ENCODE peak calls at places on chromosomes 16 and 17, in nine cellular contexts. I is HCT116; S is esophagus squamous epithelium; R is astrocyte of the spinal cord; W is activated naive CD8-positive, alpha-beta T cell treated with anti-CD3 and anti-CD28 coated beads for 36 hours; Z is dermis microvascular lymphatic vessel endothelial cell; N is cardiac muscle cell; F is aorta; O is sigmoid colon. M is an unnamed sample.

GRCh38 chr17:410674-411401 is 58.2 kb upstream of the RPH3AL start:
- DNase-seq in R (peak; percentile 8), O (no peak), F (no peak), I (no peak), N (no peak), Z (peak; percentile 30), W (peak; percentile 81), S (no peak), M (peak; percentile 67)

GRCh38 chr17:66483946-66484345 is 181.5 kb downstream of the PRKCA start:
- DNase-seq in I (no peak), Z (no peak), W (no peak), N (no peak), S (no peak), R (no peak), F (no peak), O (no peak), M (no peak)

GRCh38 chr17:58318627-58319180 is 9.9 kb downstream of the TSPOAP1 start:
- DNase-seq in I (no peak), N (no peak), O (peak; percentile 40), W (no peak), S (no peak), R (no peak), F (no peak), Z (no peak), M (no peak)

GRCh38 chr16:86680137-86680536 is 101.8 kb downstream of the FOXL1 start:
- DNase-seq in F (peak; percentile 69), Z (peak; percentile 95), I (no peak), W (no peak), S (no peak), R (peak; percentile 88), O (peak; percentile 48), N (no peak), M (no peak)

GRCh38 chr16:82855471-82855870 is 228.7 kb downstream of the CDH13 start:
- DNase-seq in R (no peak), I (no peak), O (no peak), S (no peak), W (no peak), Z (no peak), F (no peak), N (no peak), M (no peak)

GRCh38 chr17:9239821-9240658 is 218.7 kb downstream of the NTN1 start:
- DNase-seq in R (peak; percentile 39), F (peak; percentile 88), I (peak; percentile 6), W (peak; percentile 74), S (no peak), N (peak; percentile 69), O (peak; percentile 93), Z (peak; percentile 66), M (peak; percentile 81)

GRCh38 chr17:75266315-75267145 is 4.5 kb downstream of the MIF4GD start:
- DNase-seq in I (no peak), R (no peak), O (no peak), W (no peak), F (no peak), Z (no peak), S (no peak), N (no peak), M (no peak)

GRCh38 chr16:21023509-21024202 is 123.1 kb downstream of the LYRM1 start:
- DNase-seq in N (no peak), O (no peak), I (no peak), S (no peak), F (no peak), W (no peak), R (no peak), Z (no peak), M (no peak)

GRCh38 chr17:17514993-17515920 is 19.1 kb upstream of the RASD1 start:
- DNase-seq in S (no peak), O (no peak), F (peak; percentile 33), R (peak; percentile 82), N (no peak), Z (no peak), I (no peak), W (no peak), M (no peak)

GRCh38 chr16:4303973-4304372 is 11.9 kb upstream of the GLIS2 start:
- DNase-seq in F (no peak), I (no peak), R (no peak), S (no peak), Z (no peak), N (no peak), O (no peak), W (no peak), M (no peak)

GRCh38 chr17:80264048-80264792 is 3.6 kb downstream of the RNF213 start:
- DNase-seq in R (no peak), S (no peak), O (no peak), Z (no peak), W (peak; percentile 74), N (no peak), I (no peak), F (no peak), M (peak; percentile 81)

GRCh38 chr16:87202346-87202745 is 114.8 kb downstream of the C16orf95 start:
- DNase-seq in S (no peak), I (no peak), F (no peak), N (no peak), W (no peak), O (no peak), Z (no peak), R (peak; percentile 62), M (no peak)

GRCh38 chr17:2053380-2054261 is 1.3 kb upstream of the HIC1 start:
- DNase-seq in N (peak; percentile 78), R (peak; percentile 83), W (peak; percentile 89), Z (peak; percentile 86), S (no peak), F (peak; percentile 88), O (peak; percentile 93), I (no peak), M (peak; percentile 92)

GRCh38 chr16:57755726-57756423 is 20.3 kb downstream of the KATNB1 start:
- DNase-seq in F (peak; percentile 45), W (no peak), O (no peak), R (no peak), I (no peak), S (no peak), N (no peak), Z (no peak), M (no peak)

GRCh38 chr16:79873825-79874224 is 273.3 kb upstream of the MAF start:
- DNase-seq in W (no peak), S (no peak), I (no peak), Z (no peak), O (no peak), N (no peak), R (no peak), F (no peak), M (no peak)

GRCh38 chr17:75012320-75013076 is at the start of gene MRPL58:
- DNase-seq in O (peak; percentile 93), R (peak; percentile 91), F (peak; percentile 88), Z (peak; percentile 81), W (peak; percentile 89), S (no peak), N (peak; percentile 93), I (peak; percentile 84), M (peak; percentile 92)

GRCh38 chr16:30948087-30948955 is 547 bp upstream of the ORAI3 start:
- DNase-seq in I (peak; percentile 92), W (no peak), F (peak; percentile 91), Z (peak; percentile 97), N (peak; percentile 100), R (peak; percentile 98), O (peak; percentile 97), S (no peak), M (no peak)

GRCh38 chr17:39661744-39662541 is 3.2 kb upstream of the TCAP start:
- DNase-seq in O (no peak), I (no peak), R (no peak), F (no peak), Z (no peak), W (no peak), N (no peak), S (no peak), M (no peak)

GRCh38 chr16:67404740-67405226 is 11.5 kb upstream of the TPPP3 start:
- DNase-seq in Z (no peak), W (no peak), N (no peak), F (no peak), O (no peak), I (peak; percentile 89), S (no peak), R (no peak), M (no peak)

GRCh38 chr16:1923299-1924034 is 5.3 kb upstream of the HS3ST6 start:
- DNase-seq in S (no peak), Z (peak; percentile 29), R (no peak), F (no peak), W (no peak), O (no peak), N (peak; percentile 60), I (peak; percentile 56), M (no peak)

GRCh38 chr17:75901727-75902126 is 3.0 kb downstream of the MRPL38 start:
- DNase-seq in F (peak; percentile 41), R (no peak), W (no peak), I (no peak), O (peak; percentile 62), S (no peak), N (no peak), Z (no peak), M (no peak)

GRCh38 chr17:51857052-51857593 is 301.4 kb downstream of the CA10 start:
- DNase-seq in R (no peak), Z (no peak), F (no peak), S (no peak), N (no peak), W (no peak), I (no peak), O (no peak), M (no peak)

GRCh38 chr17:2029911-2030778 is at the start of gene DPH1:
- DNase-seq in N (peak; percentile 95), W (peak; percentile 87), Z (peak; percentile 95), I (peak; percentile 85), S (peak; percentile 46), O (peak; percentile 92), F (peak; percentile 93), R (peak; percentile 89), M (peak; percentile 94)

GRCh38 chr16:50881953-50882352 is 140.1 kb downstream of the CYLD start:
- DNase-seq in F (no peak), W (no peak), O (no peak), R (no peak), Z (no peak), N (no peak), I (no peak), S (no peak), M (peak; percentile 30)

GRCh38 chr17:35433075-35433894 is 985 bp upstream of the SLFN12 start:
- DNase-seq in I (peak; percentile 85), Z (peak; percentile 95), S (no peak), O (peak; percentile 93), F (peak; percentile 91), R (peak; percentile 98), N (peak; percentile 65), W (peak; percentile 69), M (peak; percentile 28)